ENCODE peak calls at places on chromosomes 4 and X, in eight cellular contexts. Z is cardiac fibroblast, K is left ventricle myocardium inferior, J is GM20000, F is A549, T is Peyer's patch, I is pancreas, A is GM12865. B is an unnamed sample.

GRCh38 chr4:185016946-185017797 is 1.1 kb upstream of the HELT start:
- DNase-seq in Z (no peak), K (no peak), J (no peak), F (no peak), T (no peak), I (no peak), A (no peak), B (no peak)

GRCh38 chr4:77715414-77716290 is 103.5 kb downstream of the CNOT6L start:
- DNase-seq in Z (no peak), K (no peak), J (no peak), F (no peak), T (no peak), I (no peak), A (no peak), B (no peak)

GRCh38 chr4:121977251-121978168 is 25.6 kb upstream of the TRPC3 start:
- DNase-seq in Z (peak), K (no peak), J (peak), F (no peak), T (no peak), I (no peak), A (peak), B (no peak)

GRCh38 chr4:73901031-73901430 is 31.8 kb downstream of the CXCL1 start:
- DNase-seq in Z (peak), K (no peak), J (no peak), F (no peak), T (no peak), I (no peak), A (no peak), B (no peak)

GRCh38 chrX:111088628-111089027 is 7.4 kb upstream of the PAK3 start:
- DNase-seq in Z (no peak), K (no peak), J (no peak), F (no peak), T (no peak), I (no peak), A (no peak), B (no peak)

GRCh38 chr4:152045397-152045780 is 284.6 kb upstream of the GATB start:
- DNase-seq in Z (no peak), K (no peak), J (peak), F (no peak), T (no peak), I (no peak), A (no peak), B (no peak)

GRCh38 chr4:183747931-183748664 is 89.0 kb downstream of the TRAPPC11 start:
- DNase-seq in Z (no peak), K (no peak), J (no peak), F (no peak), T (no peak), I (peak), A (no peak), B (no peak)

GRCh38 chr4:180565856-180566431 is 1677.3 kb upstream of the TENM3 start:
- DNase-seq in Z (no peak), K (no peak), J (no peak), F (no peak), T (no peak), I (no peak), A (no peak), B (no peak)

GRCh38 chrX:20680998-20681397 is 414.3 kb upstream of the RPS6KA3 start:
- DNase-seq in Z (no peak), K (no peak), J (no peak), F (no peak), T (no peak), I (no peak), A (no peak), B (no peak)

GRCh38 chrX:111095974-111096870 is at the start of gene PAK3:
- DNase-seq in Z (peak), K (no peak), J (no peak), F (no peak), T (no peak), I (peak), A (no peak), B (peak)

GRCh38 chr4:147591048-147591577 is 26.1 kb upstream of the TMEM184C start:
- DNase-seq in Z (no peak), K (no peak), J (no peak), F (no peak), T (no peak), I (no peak), A (no peak), B (no peak)

GRCh38 chr4:145720656-145721055 is 40.7 kb downstream of the C4orf51 start:
- DNase-seq in Z (no peak), K (no peak), J (no peak), F (no peak), T (no peak), I (no peak), A (no peak), B (no peak)

GRCh38 chr4:155403886-155404285 is 27.1 kb upstream of the MAP9 start:
- DNase-seq in Z (peak), K (no peak), J (no peak), F (peak), T (no peak), I (no peak), A (peak), B (no peak)

GRCh38 chr4:123127865-123128264 is 205.5 kb upstream of the NUDT6 start:
- DNase-seq in Z (peak), K (no peak), J (no peak), F (no peak), T (no peak), I (no peak), A (no peak), B (no peak)

GRCh38 chr4:10006236-10006603 is 15.1 kb downstream of the SLC2A9 start:
- DNase-seq in Z (peak), K (no peak), J (no peak), F (peak), T (no peak), I (no peak), A (peak), B (no peak)

GRCh38 chr4:73729534-73730165 is 10.7 kb upstream of the CXCL8 start:
- DNase-seq in Z (peak), K (peak), J (peak), F (peak), T (no peak), I (peak), A (peak), B (peak)

GRCh38 chr4:26150948-26151347 is 169.9 kb upstream of the RBPJ start:
- DNase-seq in Z (peak), K (no peak), J (no peak), F (no peak), T (no peak), I (no peak), A (no peak), B (no peak)

GRCh38 chr4:8597791-8598190 is 5.2 kb downstream of the CPZ start:
- DNase-seq in Z (no peak), K (no peak), J (no peak), F (no peak), T (no peak), I (no peak), A (no peak), B (no peak)

GRCh38 chrX:137926090-137926489 is 360.2 kb downstream of the ZIC3 start:
- DNase-seq in Z (no peak), K (no peak), J (no peak), F (no peak), T (no peak), I (no peak), A (peak), B (no peak)
- TF ChIP-seq CTCF in Z (no peak), K (no peak), J (no peak), F (peak), T (no peak), I (peak), A (no peak), B (peak)

DNA sequence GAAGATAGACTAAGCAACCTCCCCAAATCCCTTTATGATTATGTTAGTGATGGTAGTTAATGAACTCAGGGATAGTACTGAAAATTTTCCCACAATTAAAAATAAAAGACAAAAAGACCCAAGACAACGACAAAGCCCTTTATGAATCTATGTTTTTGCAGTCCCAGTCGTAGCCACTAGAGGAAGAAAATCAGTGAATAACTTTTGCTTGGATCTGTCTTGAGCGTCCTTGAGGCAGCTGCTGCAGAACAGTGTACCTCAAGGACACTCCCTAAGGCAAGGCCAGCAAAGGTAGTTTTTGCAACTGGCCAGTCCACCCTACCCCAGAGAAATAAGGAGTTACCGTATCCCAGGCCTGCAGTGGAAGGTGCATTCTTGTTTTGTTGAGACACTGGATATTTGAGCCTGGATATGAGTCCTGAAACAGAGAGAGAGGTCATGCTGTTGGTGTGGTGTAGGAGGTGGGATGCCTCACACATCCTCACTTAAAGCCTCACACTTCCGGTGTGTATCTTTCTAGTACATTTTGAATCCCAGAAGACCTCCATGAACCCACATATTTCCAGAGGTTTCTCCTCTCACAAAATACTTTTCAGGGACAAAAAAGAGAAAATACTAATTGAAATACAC is 8.7 kb upstream of the TIMM8A start:
- DNase-seq in Z (peak), K (no peak), J (no peak), F (no peak), T (no peak), I (no peak), A (peak), B (no peak)
- TF ChIP-seq CTCF in Z (peak), K (no peak), J (no peak), F (no peak), T (peak), I (peak), A (peak), B (peak)

GRCh38 chrX:45847966-45848365 is 647.3 kb upstream of the DIPK2B start:
- DNase-seq in Z (no peak), K (no peak), J (no peak), F (no peak), T (no peak), I (no peak), A (no peak), B (no peak)

GRCh38 chrX:45850197-45850774 is 649.6 kb upstream of the DIPK2B start:
- DNase-seq in Z (no peak), K (no peak), J (peak), F (no peak), T (peak), I (no peak), A (no peak), B (peak)

GRCh38 chrX:45851434-45851991 is 650.8 kb upstream of the DIPK2B start:
- DNase-seq in Z (no peak), K (no peak), J (peak), F (peak), T (peak), I (peak), A (no peak), B (peak)

GRCh38 chrX:45850775-45851433 is 650.2 kb upstream of the DIPK2B start:
- DNase-seq in Z (peak), K (no peak), J (peak), F (peak), T (peak), I (no peak), A (no peak), B (peak)

GRCh38 chrX:45849261-45849660 is 648.6 kb upstream of the DIPK2B start:
- DNase-seq in Z (peak), K (no peak), J (peak), F (peak), T (no peak), I (no peak), A (no peak), B (no peak)
- TF ChIP-seq CTCF in Z (peak), K (peak), J (no peak), F (peak), T (peak), I (no peak), A (no peak), B (no peak)

GRCh38 chr4:21765810-21766407 is 182.7 kb downstream of the KCNIP4 start:
- DNase-seq in Z (peak), K (no peak), J (peak), F (peak), T (no peak), I (no peak), A (peak), B (peak)
- TF ChIP-seq CTCF in Z (peak), K (peak), J (peak), F (peak), T (peak), I (peak), A (peak), B (peak)

GRCh38 chr4:67892905-67893304 is 9.1 kb upstream of the TMPRSS11D start:
- DNase-seq in Z (no peak), K (no peak), J (no peak), F (no peak), T (no peak), I (no peak), A (no peak), B (no peak)
- TF ChIP-seq CTCF in Z (peak), K (no peak), J (no peak), F (no peak), T (no peak), I (no peak), A (no peak), B (no peak)

DNA sequence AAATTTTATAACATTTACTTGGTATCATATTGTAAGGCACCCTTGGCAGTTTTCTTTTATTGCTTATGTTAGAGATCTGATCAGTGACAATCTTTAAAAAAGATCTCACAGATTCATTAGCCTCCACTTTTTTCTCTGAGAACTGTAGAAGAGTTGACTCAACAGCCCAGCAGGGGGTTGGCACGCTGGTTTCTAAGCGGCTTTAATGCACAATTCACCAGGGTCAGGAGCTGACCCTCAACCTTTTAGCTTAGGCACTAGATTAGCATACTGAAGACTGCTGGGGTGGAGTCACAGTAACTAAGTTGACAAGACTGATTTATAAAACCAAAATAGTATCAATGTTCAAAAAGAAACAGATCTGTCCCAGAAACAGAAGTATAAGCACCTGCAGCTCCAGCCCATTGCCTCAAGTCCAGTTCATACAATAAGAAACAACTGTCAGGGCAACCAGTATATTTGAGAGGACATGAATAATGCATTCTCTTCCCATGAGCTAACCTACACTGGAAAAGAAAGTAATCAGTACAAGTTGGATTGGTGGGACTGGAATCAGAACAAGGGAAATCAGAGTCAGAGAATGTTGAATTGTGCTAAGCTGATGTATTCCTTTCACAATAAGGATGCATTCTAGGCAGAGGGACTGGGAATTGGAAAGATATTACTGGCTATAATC is 77.6 kb downstream of the PDE5A start:
- DNase-seq in Z (no peak), K (no peak), J (no peak), F (no peak), T (no peak), I (no peak), A (no peak), B (peak)
- TF ChIP-seq CTCF in Z (no peak), K (no peak), J (no peak), F (no peak), T (no peak), I (no peak), A (no peak), B (no peak)

GRCh38 chrX:41133551-41133950 is 48.3 kb downstream of the USP9X start:
- DNase-seq in Z (no peak), K (no peak), J (no peak), F (no peak), T (no peak), I (no peak), A (no peak), B (no peak)

GRCh38 chrX:41142130-41142529 is 56.9 kb downstream of the USP9X start:
- DNase-seq in Z (no peak), K (no peak), J (no peak), F (no peak), T (no peak), I (no peak), A (no peak), B (no peak)

GRCh38 chrX:41131766-41132165 is 46.5 kb downstream of the USP9X start:
- DNase-seq in Z (no peak), K (no peak), J (no peak), F (no peak), T (no peak), I (no peak), A (no peak), B (no peak)

GRCh38 chrX:41137589-41137988 is 52.3 kb downstream of the USP9X start:
- DNase-seq in Z (no peak), K (no peak), J (no peak), F (no peak), T (no peak), I (no peak), A (no peak), B (no peak)
- TF ChIP-seq CTCF in Z (peak), K (peak), J (no peak), F (peak), T (peak), I (peak), A (peak), B (peak)

GRCh38 chr4:175953960-175954521 is 111.6 kb upstream of the WDR17 start:
- DNase-seq in Z (no peak), K (no peak), J (peak), F (no peak), T (no peak), I (no peak), A (peak), B (no peak)
- TF ChIP-seq CTCF in Z (no peak), K (no peak), J (no peak), F (no peak), T (peak), I (no peak), A (peak), B (peak)

B was measured in neural crest cell.